ENCODE peak calls at places on chromosomes 4 and X, in six cellular contexts. W, D, Y, B, T and V are unnamed samples.

GRCh38 chrX:71609095-71609750 is 9.1 kb downstream of the CXCR3 start:
- DNase-seq in W (no peak), T (no peak), Y (no peak), D (no peak), B (no peak), V (no peak)

GRCh38 chrX:30713061-30713525 is 59.9 kb downstream of the GK start:
- DNase-seq in B (peak; percentile 27), T (peak; percentile 63), Y (peak; percentile 46), D (peak; percentile 20), W (peak; percentile 54), V (no peak)

GRCh38 chr4:155735506-155735905 is 23.3 kb upstream of the GUCY1B1 start:
- DNase-seq in T (no peak), Y (no peak), D (no peak), W (no peak), B (no peak), V (no peak)

GRCh38 chr4:73311428-73311827 is 52.8 kb upstream of the ANKRD17 start:
- DNase-seq in B (no peak), W (peak; percentile 53), T (peak; percentile 43), Y (no peak), D (peak; percentile 33), V (no peak)

GRCh38 chrX:153831435-153832150 is 1.2 kb upstream of the PDZD4 start:
- DNase-seq in Y (no peak), B (no peak), W (peak; percentile 15), T (no peak), D (no peak), V (no peak)

GRCh38 chr4:1451106-1451751 is 45.0 kb upstream of the NKX1-1 start:
- DNase-seq in Y (peak; percentile 22), W (no peak), D (no peak), T (no peak), B (no peak), V (no peak)

GRCh38 chrX:35499071-35499862 is 298.9 kb upstream of the MAGEB16 start:
- DNase-seq in T (no peak), B (no peak), W (no peak), D (no peak), Y (no peak), V (no peak)

GRCh38 chrX:48958635-48959094 is 1.3 kb upstream of the OTUD5 start:
- DNase-seq in Y (peak; percentile 32), D (no peak), T (peak; percentile 53), B (no peak), W (no peak), V (no peak)

GRCh38 chr4:89496851-89497250 is 189.3 kb upstream of the GPRIN3 start:
- DNase-seq in T (no peak), B (no peak), D (peak; percentile 40), W (no peak), Y (no peak), V (no peak)

GRCh38 chrX:107602694-107603239 is 25.5 kb upstream of the PRPS1 start:
- DNase-seq in W (no peak), Y (no peak), B (no peak), D (no peak), T (no peak), V (no peak)

GRCh38 chr4:124904723-124905390 is 192.3 kb upstream of the ANKRD50 start:
- DNase-seq in T (no peak), B (peak; percentile 11), D (no peak), Y (no peak), W (no peak), V (no peak)